ENCODE peak calls at places on chromosomes 4 and X, in five cellular contexts. A, I, Y, X and R are unnamed samples.

GRCh38 chrX:103248553-103248952 is 6.4 kb downstream of the TCEAL8 start:
- DNase-seq in X (no peak), Y (no peak), I (no peak), A (peak), R (no peak)

GRCh38 chrX:107565916-107566602 is 62.3 kb upstream of the PRPS1 start:
- DNase-seq in X (no peak), Y (peak), I (no peak), A (peak), R (no peak)

GRCh38 chrX:1394731-1395501 is 3.0 kb upstream of the SLC25A6 start:
- DNase-seq in I (peak), A (no peak), X (no peak), Y (no peak), R (no peak)

GRCh38 chrX:124045109-124045508 is 83.6 kb downstream of the STAG2 start:
- DNase-seq in A (no peak), I (no peak), X (no peak), Y (no peak), R (no peak)

GRCh38 chrX:133097031-133097430 is at the start of gene USP26:
- DNase-seq in X (no peak), I (no peak), Y (no peak), A (no peak), R (no peak)

GRCh38 chrX:77899081-77899828 is at the start of gene COX7B:
- DNase-seq in X (no peak), A (peak), Y (peak), I (peak), R (no peak)

GRCh38 chrX:106035064-106035463 is 3.5 kb downstream of the SERPINA7 start:
- DNase-seq in I (no peak), Y (no peak), X (no peak), A (peak), R (no peak)

GRCh38 chr4:6396696-6397236 is 75.6 kb downstream of the PPP2R2C start:
- DNase-seq in X (no peak), I (no peak), Y (no peak), A (no peak), R (no peak)

GRCh38 chr4:184473515-184474260 is 662 bp downstream of the IRF2 start:
- DNase-seq in I (peak), Y (peak), A (peak), X (no peak), R (no peak)

GRCh38 chr4:54954656-54955388 is 170.6 kb downstream of the KDR start:
- DNase-seq in Y (no peak), X (no peak), A (no peak), I (no peak), R (no peak)

GRCh38 chr4:53640576-53641459 is 49.5 kb upstream of the LNX1 start:
- DNase-seq in A (no peak), I (no peak), X (no peak), Y (peak), R (no peak)

GRCh38 chr4:142126890-142127497 is 490.6 kb downstream of the IL15 start:
- DNase-seq in A (peak), X (no peak), I (peak), Y (peak), R (no peak)

GRCh38 chr4:123260429-123261052 is 136.1 kb upstream of the SPRY1 start:
- DNase-seq in Y (no peak), I (no peak), A (no peak), X (no peak), R (no peak)

GRCh38 chr4:75678965-75679364 is 5.8 kb upstream of the G3BP2 start:
- DNase-seq in X (no peak), Y (no peak), I (no peak), A (no peak), R (no peak)

GRCh38 chr4:168874083-168874482 is 136.0 kb downstream of the CBR4 start:
- DNase-seq in A (no peak), I (no peak), Y (no peak), X (no peak), R (no peak)

GRCh38 chr4:121155893-121156292 is 8.2 kb downstream of the TNIP3 start:
- DNase-seq in A (no peak), Y (no peak), X (no peak), I (no peak), R (no peak)

GRCh38 chr4:123952530-123953274 is 556.1 kb downstream of the SPRY1 start:
- DNase-seq in Y (no peak), I (no peak), A (no peak), X (no peak), R (no peak)

GRCh38 chrX:15853586-15854079 is 980 bp downstream of the AP1S2 start:
- DNase-seq in I (no peak), Y (no peak), A (peak), X (no peak), R (no peak)

GRCh38 chr4:182015893-182016292 is 227.3 kb upstream of the TENM3 start:
- DNase-seq in A (no peak), X (no peak), Y (no peak), I (no peak), R (no peak)

GRCh38 chrX:45449982-45450381 is 249.3 kb upstream of the DIPK2B start:
- DNase-seq in A (peak), I (no peak), Y (no peak), X (no peak), R (no peak)

GRCh38 chr4:174398728-174399127 is 115.0 kb downstream of the CEP44 start:
- DNase-seq in X (no peak), I (no peak), A (peak), Y (no peak), R (no peak)